ENCODE peak calls at places on chromosome 10, in ten cellular contexts. One of them, this sample, is unnamed.

GRCh38 chr10:21340341-21340740 is 185.1 kb downstream of the SKIDA1 start:
- DNase-seq in prostate gland: no peak
- DNase-seq in spleen: no peak
- DNase-seq in aorta: no peak
- DNase-seq in HL-60: no peak
- DNase-seq in mammary epithelial cell: no peak
- DNase-seq in astrocyte of the cerebellum: no peak
- DNase-seq in HFF-Myc: no peak
- DNase-seq in CD8-positive, alpha-beta T cell: no peak
- DNase-seq in iPS DF 6.9: no peak
- DNase-seq in this sample: no peak

GRCh38 chr10:62379394-62379793 is 5.2 kb downstream of the ZNF365 start:
- DNase-seq in mammary epithelial cell: no peak
- DNase-seq in CD8-positive, alpha-beta T cell: no peak
- DNase-seq in prostate gland: no peak
- DNase-seq in spleen: no peak
- DNase-seq in astrocyte of the cerebellum: no peak
- DNase-seq in HL-60: no peak
- DNase-seq in HFF-Myc: no peak
- DNase-seq in aorta: no peak
- DNase-seq in iPS DF 6.9: no peak
- DNase-seq in this sample: no peak

GRCh38 chr10:80537086-80537704 is 507 bp upstream of the SH2D4B start:
- DNase-seq in astrocyte of the cerebellum: no peak
- DNase-seq in prostate gland: no peak
- DNase-seq in mammary epithelial cell: no peak
- DNase-seq in spleen: peak
- DNase-seq in HFF-Myc: no peak
- DNase-seq in CD8-positive, alpha-beta T cell: peak
- DNase-seq in aorta: no peak
- DNase-seq in iPS DF 6.9: no peak
- DNase-seq in HL-60: no peak
- DNase-seq in this sample: no peak

GRCh38 chr10:71225291-71226058 is 13.1 kb downstream of the UNC5B start:
- DNase-seq in CD8-positive, alpha-beta T cell: no peak
- DNase-seq in mammary epithelial cell: no peak
- DNase-seq in HL-60: no peak
- DNase-seq in iPS DF 6.9: no peak
- DNase-seq in prostate gland: no peak
- DNase-seq in spleen: peak
- DNase-seq in HFF-Myc: no peak
- DNase-seq in astrocyte of the cerebellum: no peak
- DNase-seq in aorta: no peak
- DNase-seq in this sample: peak

GRCh38 chr10:91683976-91684375 is 51.1 kb upstream of the PPP1R3C start:
- DNase-seq in spleen: no peak
- DNase-seq in mammary epithelial cell: peak
- DNase-seq in astrocyte of the cerebellum: peak
- DNase-seq in CD8-positive, alpha-beta T cell: no peak
- DNase-seq in HL-60: no peak
- DNase-seq in aorta: no peak
- DNase-seq in prostate gland: no peak
- DNase-seq in HFF-Myc: peak
- DNase-seq in iPS DF 6.9: no peak
- DNase-seq in this sample: no peak

GRCh38 chr10:102738692-102739121 is 5.0 kb upstream of the WBP1L start:
- DNase-seq in aorta: no peak
- DNase-seq in prostate gland: no peak
- DNase-seq in spleen: no peak
- DNase-seq in HL-60: peak
- DNase-seq in iPS DF 6.9: no peak
- DNase-seq in HFF-Myc: no peak
- DNase-seq in astrocyte of the cerebellum: no peak
- DNase-seq in CD8-positive, alpha-beta T cell: no peak
- DNase-seq in mammary epithelial cell: no peak
- DNase-seq in this sample: no peak

GRCh38 chr10:44989621-44990301 is 11.0 kb upstream of the ZNF22 start:
- DNase-seq in iPS DF 6.9: no peak
- DNase-seq in astrocyte of the cerebellum: no peak
- DNase-seq in spleen: no peak
- DNase-seq in mammary epithelial cell: no peak
- DNase-seq in HL-60: no peak
- DNase-seq in CD8-positive, alpha-beta T cell: peak
- DNase-seq in prostate gland: no peak
- DNase-seq in aorta: no peak
- DNase-seq in HFF-Myc: no peak
- DNase-seq in this sample: peak

GRCh38 chr10:11930342-11930978 is 107.3 kb downstream of the PROSER2 start:
- DNase-seq in HL-60: no peak
- DNase-seq in iPS DF 6.9: no peak
- DNase-seq in spleen: no peak
- DNase-seq in mammary epithelial cell: no peak
- DNase-seq in HFF-Myc: no peak
- DNase-seq in astrocyte of the cerebellum: no peak
- DNase-seq in prostate gland: no peak
- DNase-seq in aorta: no peak
- DNase-seq in CD8-positive, alpha-beta T cell: no peak
- DNase-seq in this sample: no peak

GRCh38 chr10:124047427-124048157 is 45.8 kb downstream of the CHST15 start:
- DNase-seq in spleen: no peak
- DNase-seq in HFF-Myc: no peak
- DNase-seq in HL-60: no peak
- DNase-seq in mammary epithelial cell: no peak
- DNase-seq in prostate gland: no peak
- DNase-seq in iPS DF 6.9: no peak
- DNase-seq in CD8-positive, alpha-beta T cell: no peak
- DNase-seq in aorta: peak
- DNase-seq in astrocyte of the cerebellum: no peak
- DNase-seq in this sample: no peak

GRCh38 chr10:103180491-103180890 is 12.6 kb downstream of the NT5C2 start:
- DNase-seq in spleen: no peak
- DNase-seq in CD8-positive, alpha-beta T cell: no peak
- DNase-seq in HFF-Myc: no peak
- DNase-seq in prostate gland: no peak
- DNase-seq in aorta: no peak
- DNase-seq in astrocyte of the cerebellum: no peak
- DNase-seq in HL-60: no peak
- DNase-seq in mammary epithelial cell: no peak
- DNase-seq in iPS DF 6.9: no peak
- DNase-seq in this sample: no peak

GRCh38 chr10:110306452-110306768 is 1.7 kb upstream of the SMNDC1 start:
- DNase-seq in aorta: no peak
- DNase-seq in mammary epithelial cell: no peak
- DNase-seq in CD8-positive, alpha-beta T cell: no peak
- DNase-seq in astrocyte of the cerebellum: no peak
- DNase-seq in iPS DF 6.9: no peak
- DNase-seq in spleen: no peak
- DNase-seq in HFF-Myc: no peak
- DNase-seq in HL-60: no peak
- DNase-seq in prostate gland: no peak
- DNase-seq in this sample: no peak

GRCh38 chr10:62384057-62384446 is 9.9 kb downstream of the ZNF365 start:
- DNase-seq in HFF-Myc: peak
- DNase-seq in mammary epithelial cell: peak
- DNase-seq in prostate gland: no peak
- DNase-seq in HL-60: no peak
- DNase-seq in CD8-positive, alpha-beta T cell: peak
- DNase-seq in spleen: no peak
- DNase-seq in astrocyte of the cerebellum: peak
- DNase-seq in aorta: no peak
- DNase-seq in iPS DF 6.9: no peak
- DNase-seq in this sample: no peak

GRCh38 chr10:86759073-86759672 is 2.8 kb downstream of the BMPR1A start:
- DNase-seq in HL-60: no peak
- DNase-seq in iPS DF 6.9: no peak
- DNase-seq in HFF-Myc: no peak
- DNase-seq in mammary epithelial cell: no peak
- DNase-seq in aorta: no peak
- DNase-seq in prostate gland: no peak
- DNase-seq in astrocyte of the cerebellum: no peak
- DNase-seq in spleen: no peak
- DNase-seq in CD8-positive, alpha-beta T cell: no peak
- DNase-seq in this sample: no peak

GRCh38 chr10:20633721-20634120 is 263.4 kb downstream of the NEBL start:
- DNase-seq in iPS DF 6.9: no peak
- DNase-seq in prostate gland: no peak
- DNase-seq in HFF-Myc: no peak
- DNase-seq in astrocyte of the cerebellum: no peak
- DNase-seq in HL-60: no peak
- DNase-seq in CD8-positive, alpha-beta T cell: no peak
- DNase-seq in aorta: no peak
- DNase-seq in mammary epithelial cell: no peak
- DNase-seq in spleen: no peak
- DNase-seq in this sample: no peak

DNA sequence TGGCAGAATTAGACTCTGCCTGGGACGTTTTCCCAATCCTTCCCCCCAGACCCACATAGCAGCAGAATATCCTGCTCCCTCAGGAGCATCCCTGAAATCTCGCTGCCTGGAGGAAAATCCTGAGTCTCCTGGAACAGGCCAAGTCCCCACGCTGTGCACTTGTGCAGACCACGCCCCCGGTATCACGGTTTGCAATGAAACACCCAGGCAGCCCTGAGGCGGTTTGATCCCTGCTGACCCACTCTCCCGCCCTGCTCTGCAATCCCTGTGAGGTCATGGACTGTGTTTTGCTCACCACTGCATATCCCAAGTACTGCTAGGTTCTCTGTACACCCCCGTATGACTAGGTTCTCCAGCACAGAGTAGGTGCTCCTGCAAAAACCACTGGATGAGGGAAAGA is 411.8 kb upstream of the MGMT start:
- DNase-seq in HFF-Myc: no peak
- DNase-seq in aorta: no peak
- DNase-seq in CD8-positive, alpha-beta T cell: no peak
- DNase-seq in HL-60: no peak
- DNase-seq in spleen: no peak
- DNase-seq in prostate gland: no peak
- DNase-seq in astrocyte of the cerebellum: no peak
- DNase-seq in iPS DF 6.9: no peak
- DNase-seq in mammary epithelial cell: no peak
- DNase-seq in this sample: peak
- H3K4me3 ChIP-seq in HFF-Myc: no peak
- H3K4me3 ChIP-seq in aorta: no peak
- H3K4me3 ChIP-seq in CD8-positive, alpha-beta T cell: no peak
- H3K4me3 ChIP-seq in HL-60: no peak
- H3K4me3 ChIP-seq in spleen: no peak
- H3K4me3 ChIP-seq in prostate gland: no peak
- H3K4me3 ChIP-seq in astrocyte of the cerebellum: no peak
- H3K4me3 ChIP-seq in iPS DF 6.9: no peak
- H3K4me3 ChIP-seq in mammary epithelial cell: no peak
- H3K4me3 ChIP-seq in this sample: no peak

DNA sequence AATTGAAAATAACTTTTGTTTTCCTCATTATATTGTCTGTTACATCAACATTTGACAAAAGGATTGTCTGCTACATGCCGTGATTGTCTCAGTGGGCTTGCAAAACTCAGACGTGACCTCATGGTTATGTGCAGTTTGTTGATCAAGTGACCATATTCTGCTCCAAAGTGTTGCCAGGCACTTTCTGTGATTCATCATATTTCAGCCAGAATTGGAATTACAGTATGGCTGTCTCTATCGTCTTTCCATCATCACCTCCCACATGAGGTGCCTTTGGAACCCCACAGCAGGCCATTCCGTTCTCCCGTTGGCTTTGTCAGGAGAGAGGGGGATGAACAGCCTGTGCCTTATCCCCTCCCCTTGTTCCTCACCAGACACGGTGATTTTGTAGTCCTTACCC is 41.2 kb downstream of the INSYN2A start:
- DNase-seq in CD8-positive, alpha-beta T cell: no peak
- DNase-seq in HL-60: no peak
- DNase-seq in HFF-Myc: no peak
- DNase-seq in spleen: no peak
- DNase-seq in prostate gland: no peak
- DNase-seq in astrocyte of the cerebellum: no peak
- DNase-seq in iPS DF 6.9: no peak
- DNase-seq in aorta: no peak
- DNase-seq in mammary epithelial cell: no peak
- DNase-seq in this sample: peak
- H3K4me3 ChIP-seq in CD8-positive, alpha-beta T cell: no peak
- H3K4me3 ChIP-seq in HL-60: no peak
- H3K4me3 ChIP-seq in HFF-Myc: no peak
- H3K4me3 ChIP-seq in spleen: no peak
- H3K4me3 ChIP-seq in prostate gland: no peak
- H3K4me3 ChIP-seq in astrocyte of the cerebellum: no peak
- H3K4me3 ChIP-seq in iPS DF 6.9: no peak
- H3K4me3 ChIP-seq in aorta: no peak
- H3K4me3 ChIP-seq in mammary epithelial cell: no peak
- H3K4me3 ChIP-seq in this sample: no peak

GRCh38 chr10:23405540-23405939 is 33.3 kb upstream of the OTUD1 start:
- DNase-seq in mammary epithelial cell: no peak
- DNase-seq in aorta: no peak
- DNase-seq in HFF-Myc: no peak
- DNase-seq in prostate gland: no peak
- DNase-seq in CD8-positive, alpha-beta T cell: no peak
- DNase-seq in astrocyte of the cerebellum: no peak
- DNase-seq in HL-60: no peak
- DNase-seq in spleen: no peak
- DNase-seq in iPS DF 6.9: no peak
- DNase-seq in this sample: no peak

GRCh38 chr10:23403719-23404118 is 35.2 kb upstream of the OTUD1 start:
- DNase-seq in HFF-Myc: no peak
- DNase-seq in prostate gland: no peak
- DNase-seq in mammary epithelial cell: no peak
- DNase-seq in HL-60: no peak
- DNase-seq in astrocyte of the cerebellum: no peak
- DNase-seq in iPS DF 6.9: no peak
- DNase-seq in aorta: no peak
- DNase-seq in spleen: no peak
- DNase-seq in CD8-positive, alpha-beta T cell: no peak
- DNase-seq in this sample: no peak

GRCh38 chr10:23402856-23403255 is 36.0 kb upstream of the OTUD1 start:
- DNase-seq in HFF-Myc: no peak
- DNase-seq in iPS DF 6.9: no peak
- DNase-seq in prostate gland: no peak
- DNase-seq in CD8-positive, alpha-beta T cell: no peak
- DNase-seq in spleen: no peak
- DNase-seq in mammary epithelial cell: no peak
- DNase-seq in HL-60: no peak
- DNase-seq in aorta: no peak
- DNase-seq in astrocyte of the cerebellum: no peak
- DNase-seq in this sample: no peak

GRCh38 chr10:23403278-23403677 is 35.6 kb upstream of the OTUD1 start:
- DNase-seq in HFF-Myc: no peak
- DNase-seq in spleen: no peak
- DNase-seq in HL-60: no peak
- DNase-seq in aorta: no peak
- DNase-seq in prostate gland: no peak
- DNase-seq in iPS DF 6.9: no peak
- DNase-seq in astrocyte of the cerebellum: no peak
- DNase-seq in CD8-positive, alpha-beta T cell: no peak
- DNase-seq in mammary epithelial cell: no peak
- DNase-seq in this sample: no peak

GRCh38 chr10:23404461-23404980 is 34.4 kb upstream of the OTUD1 start:
- DNase-seq in astrocyte of the cerebellum: no peak
- DNase-seq in iPS DF 6.9: no peak
- DNase-seq in spleen: no peak
- DNase-seq in mammary epithelial cell: no peak
- DNase-seq in prostate gland: no peak
- DNase-seq in HL-60: no peak
- DNase-seq in CD8-positive, alpha-beta T cell: no peak
- DNase-seq in aorta: no peak
- DNase-seq in HFF-Myc: no peak
- DNase-seq in this sample: no peak
- H3K4me3 ChIP-seq in astrocyte of the cerebellum: no peak
- H3K4me3 ChIP-seq in iPS DF 6.9: no peak
- H3K4me3 ChIP-seq in spleen: no peak
- H3K4me3 ChIP-seq in mammary epithelial cell: no peak
- H3K4me3 ChIP-seq in prostate gland: no peak
- H3K4me3 ChIP-seq in HL-60: no peak
- H3K4me3 ChIP-seq in CD8-positive, alpha-beta T cell: no peak
- H3K4me3 ChIP-seq in aorta: no peak
- H3K4me3 ChIP-seq in HFF-Myc: no peak
- H3K4me3 ChIP-seq in this sample: no peak

GRCh38 chr10:34717429-34717828 is 97.7 kb downstream of the PARD3 start:
- DNase-seq in aorta: no peak
- DNase-seq in CD8-positive, alpha-beta T cell: no peak
- DNase-seq in HL-60: no peak
- DNase-seq in astrocyte of the cerebellum: no peak
- DNase-seq in prostate gland: no peak
- DNase-seq in HFF-Myc: no peak
- DNase-seq in spleen: no peak
- DNase-seq in iPS DF 6.9: no peak
- DNase-seq in mammary epithelial cell: no peak
- DNase-seq in this sample: no peak
- H3K4me3 ChIP-seq in aorta: no peak
- H3K4me3 ChIP-seq in CD8-positive, alpha-beta T cell: no peak
- H3K4me3 ChIP-seq in HL-60: no peak
- H3K4me3 ChIP-seq in astrocyte of the cerebellum: no peak
- H3K4me3 ChIP-seq in prostate gland: no peak
- H3K4me3 ChIP-seq in HFF-Myc: no peak
- H3K4me3 ChIP-seq in spleen: no peak
- H3K4me3 ChIP-seq in iPS DF 6.9: no peak
- H3K4me3 ChIP-seq in mammary epithelial cell: no peak
- H3K4me3 ChIP-seq in this sample: no peak